ENCODE peak calls at places on chromosome 4, in nine cellular contexts. D, O, Y, G, J, Q, U, B and L are unnamed samples.

GRCh38 chr4:137531951-137532868 is at the start of gene PCDH18:
- DNase-seq in D (peak; percentile 97), O (no peak), Y (peak; percentile 90), G (no peak), J (peak; percentile 82), Q (peak; percentile 96), U (peak; percentile 89), B (no peak), L (peak; percentile 95)

GRCh38 chr4:128387600-128388351 is 100.2 kb upstream of the PGRMC2 start:
- DNase-seq in D (no peak), O (no peak), Y (no peak), G (no peak), J (no peak), Q (no peak), U (no peak), B (no peak), L (no peak)

GRCh38 chr4:85102606-85103005 is 136.1 kb upstream of the WDFY3 start:
- DNase-seq in D (no peak), O (no peak), Y (no peak), G (no peak), J (no peak), Q (no peak), U (no peak), B (no peak), L (no peak)

GRCh38 chr4:67288964-67289363 is 256.3 kb downstream of the CENPC start:
- DNase-seq in D (no peak), O (peak; percentile 24), Y (no peak), G (no peak), J (no peak), Q (no peak), U (no peak), B (peak; percentile 24), L (no peak)

GRCh38 chr4:168551211-168551610 is 54.4 kb downstream of the PALLD start:
- DNase-seq in D (no peak), O (no peak), Y (no peak), G (no peak), J (no peak), Q (no peak), U (no peak), B (no peak), L (no peak)

GRCh38 chr4:85084371-85085170 is 118.1 kb upstream of the WDFY3 start:
- DNase-seq in D (no peak), O (peak; percentile 28), Y (peak; percentile 43), G (peak; percentile 75), J (peak; percentile 3), Q (peak; percentile 90), U (peak; percentile 25), B (peak; percentile 71), L (no peak)

GRCh38 chr4:95153182-95153581 is 395.4 kb downstream of the BMPR1B start:
- DNase-seq in D (no peak), O (no peak), Y (no peak), G (no peak), J (no peak), Q (no peak), U (no peak), B (no peak), L (no peak)

GRCh38 chr4:39427477-39428119 is 20.9 kb downstream of the KLB start:
- DNase-seq in D (no peak), O (no peak), Y (no peak), G (no peak), J (no peak), Q (no peak), U (no peak), B (no peak), L (no peak)

GRCh38 chr4:100841911-100842310 is 324.1 kb upstream of the EMCN start:
- DNase-seq in D (no peak), O (no peak), Y (no peak), G (no peak), J (no peak), Q (no peak), U (no peak), B (no peak), L (no peak)

GRCh38 chr4:142264961-142265360 is 581.1 kb downstream of the INPP4B start:
- DNase-seq in D (no peak), O (no peak), Y (no peak), G (no peak), J (no peak), Q (no peak), U (no peak), B (peak; percentile 2), L (no peak)

GRCh38 chr4:140315032-140315826 is 58.2 kb upstream of the SCOC start:
- DNase-seq in D (no peak), O (no peak), Y (no peak), G (no peak), J (no peak), Q (no peak), U (no peak), B (no peak), L (no peak)

GRCh38 chr4:31100551-31100950 is 380.4 kb downstream of the PCDH7 start:
- DNase-seq in D (no peak), O (no peak), Y (no peak), G (no peak), J (no peak), Q (no peak), U (no peak), B (no peak), L (no peak)
- TF ChIP-seq CTCF in D (no peak), O (no peak), Y (no peak), G (no peak), J (no peak), Q (no peak), U (no peak), B (no peak), L (no peak)

DNA sequence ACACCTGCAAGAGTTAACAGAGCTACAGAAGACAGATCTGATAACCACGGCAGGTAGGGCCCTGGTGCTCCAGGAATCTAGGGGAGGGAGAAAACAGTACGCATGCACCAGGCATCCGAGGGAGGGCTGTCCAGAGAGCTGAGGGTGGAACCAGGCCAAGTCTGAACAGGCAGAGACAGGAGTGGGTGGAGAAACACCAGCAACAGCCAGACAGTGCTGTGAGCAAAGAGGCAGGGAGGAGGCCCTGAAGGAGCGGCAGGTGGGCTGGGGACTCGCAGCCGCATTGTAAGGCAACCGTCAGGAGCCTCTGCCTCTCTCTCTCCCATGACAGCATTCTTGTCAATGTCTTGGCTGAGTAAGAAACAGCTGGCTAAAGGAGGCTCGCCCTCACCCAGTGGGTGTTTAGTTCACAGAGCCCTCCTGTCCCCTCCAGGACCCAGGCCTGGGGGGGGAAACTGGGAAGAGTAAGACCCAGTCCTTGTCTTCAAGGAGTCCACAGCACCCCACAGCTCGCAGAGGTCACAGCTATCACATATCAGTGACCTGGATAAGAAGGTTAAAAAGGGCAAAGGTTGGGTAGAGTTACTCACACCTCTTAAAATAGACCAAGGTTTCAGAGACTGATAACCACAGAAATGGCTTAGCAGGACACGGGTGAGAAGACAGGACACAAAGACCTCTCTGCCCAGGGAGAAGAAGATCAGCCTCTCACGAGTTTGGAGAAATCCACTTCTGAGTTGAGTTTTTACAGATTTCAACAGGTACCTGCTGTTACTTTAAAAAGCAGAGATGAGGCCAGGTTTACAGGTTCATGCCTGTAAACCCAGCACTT is 10.5 kb downstream of the ACSL1 start:
- DNase-seq in D (peak; percentile 89), O (peak; percentile 44), Y (peak; percentile 83), G (peak; percentile 60), J (peak; percentile 89), Q (peak; percentile 62), U (peak; percentile 84), B (no peak), L (peak; percentile 81)
- TF ChIP-seq POLR2A in D (no peak), O (no peak), Y (no peak), G (no peak), J (no peak), Q (no peak), U (peak; percentile 57), B (no peak), L (no peak)

GRCh38 chr4:90113881-90114457 is 13.2 kb upstream of the CCSER1 start:
- DNase-seq in D (no peak), O (no peak), Y (no peak), G (no peak), J (no peak), Q (no peak), U (no peak), B (no peak), L (no peak)
- TF ChIP-seq CTCF in D (no peak), O (no peak), Y (no peak), G (no peak), J (no peak), Q (no peak), U (no peak), B (no peak), L (no peak)

DNA sequence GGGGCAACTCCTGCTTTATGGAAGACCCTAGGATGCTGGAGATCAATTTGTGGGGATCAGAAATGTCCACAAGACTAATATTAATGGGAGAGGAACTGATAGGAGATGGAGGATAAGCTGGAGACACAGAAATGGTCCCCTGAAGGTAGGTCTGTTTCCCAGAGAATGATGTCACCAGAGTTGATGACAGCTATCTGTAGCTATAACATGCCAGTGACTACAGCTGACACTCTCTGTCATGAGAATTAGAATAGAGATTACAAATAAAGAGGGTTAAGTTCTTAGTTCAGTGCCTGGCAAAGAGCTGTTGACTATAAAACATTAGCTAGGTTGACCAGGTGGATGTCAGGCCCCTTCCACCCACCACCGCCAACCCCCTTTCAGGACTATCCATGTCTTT is 9.3 kb downstream of the BST1 start:
- DNase-seq in D (no peak), O (no peak), Y (no peak), G (no peak), J (no peak), Q (no peak), U (no peak), B (no peak), L (no peak)
- TF ChIP-seq POLR2A in D (no peak), O (no peak), Y (no peak), G (no peak), J (no peak), Q (no peak), U (no peak), B (no peak), L (no peak)

DNA sequence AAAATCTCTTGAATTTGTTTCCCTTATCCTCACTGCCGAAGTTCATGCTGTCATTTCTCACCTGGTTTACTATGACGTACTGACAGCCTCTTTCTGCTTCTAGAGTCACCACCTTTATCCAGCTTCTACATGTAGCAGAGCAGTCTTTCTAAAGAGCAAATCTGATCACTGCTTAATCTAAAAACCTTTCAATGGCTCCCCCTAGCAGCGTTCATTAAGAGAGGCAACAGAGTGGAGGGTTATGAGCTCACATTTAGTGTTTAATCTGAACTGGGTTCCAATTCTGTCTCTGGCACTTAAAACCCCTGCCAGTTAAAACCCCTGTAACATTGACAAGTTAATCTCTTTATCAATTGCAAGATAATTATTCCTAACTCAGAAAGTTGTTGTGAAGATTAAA is 4.4 kb downstream of the RBPJ start:
- DNase-seq in D (no peak), O (no peak), Y (no peak), G (peak; percentile 35), J (no peak), Q (no peak), U (no peak), B (peak; percentile 31), L (no peak)
- TF ChIP-seq CTCF in D (no peak), O (peak; percentile 32), Y (no peak), G (peak; percentile 50), J (no peak), Q (no peak), U (peak; percentile 12), B (peak; percentile 30), L (no peak)